ENCODE peak calls at places on chromosome 7, in six cellular contexts. One of them, this sample, is unnamed.

GRCh38 chr7:68892211-68892610 is 706.1 kb upstream of the AUTS2 start:
- DNase-seq in M059J: peak
- DNase-seq in endothelial cell: no peak
- DNase-seq in lung microvascular endothelial cell: no peak
- DNase-seq in CD4-positive, alpha-beta memory T cell: no peak
- DNase-seq in ecto neural progenitor cell: no peak
- DNase-seq in this sample: peak

GRCh38 chr7:88072036-88072714 is 138.1 kb downstream of the ADAM22 start:
- DNase-seq in M059J: no peak
- DNase-seq in endothelial cell: no peak
- DNase-seq in lung microvascular endothelial cell: no peak
- DNase-seq in CD4-positive, alpha-beta memory T cell: no peak
- DNase-seq in ecto neural progenitor cell: no peak
- DNase-seq in this sample: no peak

GRCh38 chr7:50533849-50534248 is 31.4 kb downstream of the DDC start:
- DNase-seq in M059J: peak
- DNase-seq in endothelial cell: no peak
- DNase-seq in lung microvascular endothelial cell: no peak
- DNase-seq in CD4-positive, alpha-beta memory T cell: no peak
- DNase-seq in ecto neural progenitor cell: no peak
- DNase-seq in this sample: no peak

GRCh38 chr7:887488-887820 is 11.1 kb downstream of the GET4 start:
- DNase-seq in M059J: no peak
- DNase-seq in endothelial cell: no peak
- DNase-seq in lung microvascular endothelial cell: no peak
- DNase-seq in CD4-positive, alpha-beta memory T cell: no peak
- DNase-seq in ecto neural progenitor cell: no peak
- DNase-seq in this sample: no peak

GRCh38 chr7:77417801-77418200 is 1.7 kb upstream of the GSAP start:
- DNase-seq in M059J: no peak
- DNase-seq in endothelial cell: no peak
- DNase-seq in lung microvascular endothelial cell: no peak
- DNase-seq in CD4-positive, alpha-beta memory T cell: no peak
- DNase-seq in ecto neural progenitor cell: no peak
- DNase-seq in this sample: no peak

GRCh38 chr7:68245688-68246087 is 1249.1 kb downstream of the TYW1 start:
- DNase-seq in M059J: peak
- DNase-seq in endothelial cell: no peak
- DNase-seq in lung microvascular endothelial cell: no peak
- DNase-seq in CD4-positive, alpha-beta memory T cell: no peak
- DNase-seq in ecto neural progenitor cell: no peak
- DNase-seq in this sample: no peak

GRCh38 chr7:2979276-2979675 is 64.4 kb downstream of the CARD11 start:
- DNase-seq in M059J: no peak
- DNase-seq in endothelial cell: no peak
- DNase-seq in lung microvascular endothelial cell: no peak
- DNase-seq in CD4-positive, alpha-beta memory T cell: no peak
- DNase-seq in ecto neural progenitor cell: no peak
- DNase-seq in this sample: no peak

GRCh38 chr7:27520828-27521790 is 141.6 kb downstream of the HIBADH start:
- DNase-seq in M059J: no peak
- DNase-seq in endothelial cell: no peak
- DNase-seq in lung microvascular endothelial cell: no peak
- DNase-seq in CD4-positive, alpha-beta memory T cell: no peak
- DNase-seq in ecto neural progenitor cell: no peak
- DNase-seq in this sample: no peak

GRCh38 chr7:118053353-118053752 is 130.6 kb upstream of the LSM8 start:
- DNase-seq in M059J: no peak
- DNase-seq in endothelial cell: no peak
- DNase-seq in lung microvascular endothelial cell: no peak
- DNase-seq in CD4-positive, alpha-beta memory T cell: no peak
- DNase-seq in ecto neural progenitor cell: no peak
- DNase-seq in this sample: no peak

GRCh38 chr7:131164025-131164899 is 163.4 kb upstream of the MKLN1 start:
- DNase-seq in M059J: peak
- DNase-seq in endothelial cell: no peak
- DNase-seq in lung microvascular endothelial cell: peak
- DNase-seq in CD4-positive, alpha-beta memory T cell: no peak
- DNase-seq in ecto neural progenitor cell: no peak
- DNase-seq in this sample: no peak

GRCh38 chr7:137978464-137979237 is 23.2 kb downstream of the CREB3L2 start:
- DNase-seq in M059J: peak
- DNase-seq in endothelial cell: no peak
- DNase-seq in lung microvascular endothelial cell: peak
- DNase-seq in CD4-positive, alpha-beta memory T cell: no peak
- DNase-seq in ecto neural progenitor cell: no peak
- DNase-seq in this sample: peak

GRCh38 chr7:105014725-105015630 is 973 bp downstream of the KMT2E start:
- DNase-seq in M059J: peak
- DNase-seq in endothelial cell: peak
- DNase-seq in lung microvascular endothelial cell: peak
- DNase-seq in CD4-positive, alpha-beta memory T cell: peak
- DNase-seq in ecto neural progenitor cell: peak
- DNase-seq in this sample: no peak

This sample was measured in T1000.